ENCODE peak calls at places on chromosome 2, in four cellular contexts. S is A172, B is IMR-90, K is cardiac fibroblast. T is an unnamed sample.

GRCh38 chr2:173652731-173653426 is 298.2 kb downstream of the CDCA7 start:
- DNase-seq in S (peak), B (peak), K (peak), T (no peak)

GRCh38 chr2:176088048-176088936 is 4.2 kb upstream of the HOXD13 start:
- DNase-seq in S (no peak), B (peak), K (peak), T (peak)

GRCh38 chr2:31822587-31822986 is 188.2 kb downstream of the MEMO1 start:
- DNase-seq in S (no peak), B (no peak), K (no peak), T (no peak)

GRCh38 chr2:46846454-46846990 is 69.1 kb downstream of the MCFD2 start:
- DNase-seq in S (no peak), B (no peak), K (peak), T (peak)

GRCh38 chr2:25286025-25286400 is 55.7 kb downstream of the DNMT3A start:
- DNase-seq in S (peak), B (no peak), K (no peak), T (peak)

GRCh38 chr2:20621366-20622295 is 29.3 kb downstream of the HS1BP3 start:
- DNase-seq in S (no peak), B (no peak), K (no peak), T (peak)

GRCh38 chr2:63052411-63053234 is 2.0 kb downstream of the OTX1 start:
- DNase-seq in S (no peak), B (no peak), K (no peak), T (peak)

GRCh38 chr2:189267491-189267890 is 87.9 kb upstream of the COL5A2 start:
- DNase-seq in S (no peak), B (peak), K (no peak), T (no peak)

GRCh38 chr2:68698567-68699377 is 35.8 kb upstream of the ARHGAP25 start:
- DNase-seq in S (no peak), B (no peak), K (no peak), T (no peak)

GRCh38 chr2:208440716-208441115 is 34.1 kb downstream of the PTH2R start:
- DNase-seq in S (no peak), B (no peak), K (no peak), T (no peak)

GRCh38 chr2:102277202-102277700 is 34.1 kb upstream of the IL1RL1 start:
- DNase-seq in S (no peak), B (no peak), K (no peak), T (no peak)

GRCh38 chr2:56132138-56132537 is 51.7 kb upstream of the CCDC85A start:
- DNase-seq in S (peak), B (peak), K (peak), T (no peak)

GRCh38 chr2:25606892-25607291 is 66.5 kb downstream of the DTNB start:
- DNase-seq in S (peak), B (peak), K (peak), T (no peak)

GRCh38 chr2:143937563-143938346 is 582.2 kb downstream of the ZEB2 start:
- DNase-seq in S (no peak), B (no peak), K (peak), T (peak)

GRCh38 chr2:99921903-99922302 is 220.5 kb downstream of the AFF3 start:
- DNase-seq in S (no peak), B (no peak), K (no peak), T (no peak)

GRCh38 chr2:88638743-88639142 is 11.5 kb upstream of the EIF2AK3 start:
- DNase-seq in S (peak), B (no peak), K (peak), T (no peak)

GRCh38 chr2:186575302-186575701 is 14.6 kb upstream of the ITGAV start:
- DNase-seq in S (peak), B (peak), K (peak), T (no peak)

GRCh38 chr2:126558029-126558428 is 97.9 kb upstream of the GYPC start:
- DNase-seq in S (no peak), B (no peak), K (no peak), T (no peak)

GRCh38 chr2:38712871-38713270 is 38.3 kb downstream of the SRSF7 start:
- DNase-seq in S (no peak), B (no peak), K (no peak), T (no peak)

GRCh38 chr2:165815742-165816141 is 21.7 kb upstream of the GALNT3 start:
- DNase-seq in S (no peak), B (no peak), K (no peak), T (no peak)

GRCh38 chr2:218228366-218229092 is 11.5 kb downstream of the ARPC2 start:
- DNase-seq in S (peak), B (peak), K (no peak), T (no peak)

GRCh38 chr2:10865841-10866240 is 45.9 kb upstream of the KCNF1 start:
- DNase-seq in S (no peak), B (no peak), K (no peak), T (no peak)

GRCh38 chr2:17555150-17555549 is 14.7 kb downstream of the VSNL1 start:
- DNase-seq in S (no peak), B (no peak), K (no peak), T (no peak)

GRCh38 chr2:57180678-57181077 is 865.9 kb upstream of the VRK2 start:
- DNase-seq in S (no peak), B (no peak), K (no peak), T (no peak)

GRCh38 chr2:29374823-29375222 is 259.6 kb downstream of the CLIP4 start:
- DNase-seq in S (no peak), B (no peak), K (no peak), T (no peak)

GRCh38 chr2:238139141-238139840 is 823 bp downstream of the KLHL30 start:
- DNase-seq in S (no peak), B (no peak), K (no peak), T (no peak)

GRCh38 chr2:110744429-110744828 is 12.1 kb downstream of the ACOXL start:
- DNase-seq in S (no peak), B (no peak), K (no peak), T (no peak)

GRCh38 chr2:241842620-241843211 is 16.0 kb downstream of the PDCD1 start:
- DNase-seq in S (no peak), B (no peak), K (no peak), T (peak)

GRCh38 chr2:136135924-136136906 is 18.3 kb upstream of the CXCR4 start:
- DNase-seq in S (no peak), B (no peak), K (no peak), T (no peak)

GRCh38 chr2:64019975-64020281 is 700 bp upstream of the VPS54 start:
- DNase-seq in S (peak), B (no peak), K (no peak), T (no peak)

GRCh38 chr2:61368687-61369665 is 101.9 kb downstream of the USP34 start:
- DNase-seq in S (peak), B (no peak), K (no peak), T (no peak)

GRCh38 chr2:163799807-163800206 is 64.0 kb upstream of the FIGN start:
- DNase-seq in S (no peak), B (no peak), K (no peak), T (no peak)

GRCh38 chr2:120204417-120204816 is 18.8 kb downstream of the TMEM185B start:
- DNase-seq in S (no peak), B (no peak), K (no peak), T (no peak)

GRCh38 chr2:19046986-19047780 is 311.2 kb downstream of the OSR1 start:
- DNase-seq in S (no peak), B (peak), K (peak), T (no peak)

T was measured in kidney.